ENCODE peak calls at places on chromosomes 6 and 20, in nine cellular contexts. L is esophagus squamous epithelium, I is right lobe of liver, A is breast epithelium, Z is ovary, W is transverse colon, S is A549, V is prostate gland, E is HCT116. Y is an unnamed sample.

GRCh38 chr20:23005761-23006160 is 29.4 kb upstream of the SSTR4 start:
- DNase-seq in L (no peak), I (no peak), A (no peak), Z (no peak), W (no peak), S (no peak), V (no peak), E (no peak), Y (no peak)

GRCh38 chr20:54044156-54044555 is 26.2 kb downstream of the BCAS1 start:
- DNase-seq in L (no peak), I (no peak), A (no peak), Z (no peak), W (no peak), S (no peak), V (no peak), E (no peak), Y (no peak)

GRCh38 chr6:128724738-128725137 is 158.2 kb upstream of the LAMA2 start:
- DNase-seq in L (no peak), I (no peak), A (no peak), Z (no peak), W (no peak), S (no peak), V (no peak), E (no peak), Y (no peak)

GRCh38 chr20:20237093-20237959 is 130.6 kb upstream of the INSM1 start:
- DNase-seq in L (no peak), I (no peak), A (no peak), Z (no peak), W (peak; percentile 46), S (peak; percentile 76), V (peak; percentile 30), E (peak; percentile 28), Y (no peak)

GRCh38 chr6:30864325-30864724 is 20.0 kb upstream of the DDR1 start:
- DNase-seq in L (no peak), I (no peak), A (no peak), Z (no peak), W (no peak), S (no peak), V (no peak), E (no peak), Y (no peak)

GRCh38 chr6:52672422-52673025 is 1.6 kb downstream of the TMEM14A start:
- DNase-seq in L (no peak), I (no peak), A (no peak), Z (no peak), W (no peak), S (peak; percentile 19), V (no peak), E (peak; percentile 52), Y (no peak)

GRCh38 chr20:56350842-56351241 is 7.9 kb upstream of the FAM210B start:
- DNase-seq in L (no peak), I (no peak), A (no peak), Z (no peak), W (no peak), S (no peak), V (no peak), E (no peak), Y (no peak)

GRCh38 chr6:112744827-112745226 is 397.7 kb downstream of the RFPL4B start:
- DNase-seq in L (no peak), I (no peak), A (no peak), Z (no peak), W (no peak), S (no peak), V (no peak), E (no peak), Y (no peak)

GRCh38 chr20:62964700-62965099 is 12.2 kb downstream of the SLC17A9 start:
- DNase-seq in L (no peak), I (peak; percentile 36), A (no peak), Z (no peak), W (no peak), S (no peak), V (no peak), E (no peak), Y (no peak)

GRCh38 chr20:44110816-44111568 is 76.0 kb downstream of the JPH2 start:
- DNase-seq in L (no peak), I (no peak), A (no peak), Z (no peak), W (no peak), S (no peak), V (no peak), E (no peak), Y (no peak)

GRCh38 chr6:105769987-105770386 is 316.1 kb upstream of the PRDM1 start:
- DNase-seq in L (no peak), I (no peak), A (no peak), Z (no peak), W (no peak), S (no peak), V (no peak), E (peak; percentile 86), Y (no peak)

GRCh38 chr6:161117329-161117707 is 125.7 kb downstream of the MAP3K4 start:
- DNase-seq in L (no peak), I (no peak), A (no peak), Z (no peak), W (no peak), S (no peak), V (no peak), E (no peak), Y (no peak)

GRCh38 chr6:169490409-169490708 is 211.5 kb downstream of the WDR27 start:
- DNase-seq in L (no peak), I (no peak), A (no peak), Z (no peak), W (no peak), S (no peak), V (no peak), E (no peak), Y (no peak)

GRCh38 chr6:144335315-144335861 is 50.3 kb downstream of the UTRN start:
- DNase-seq in L (no peak), I (no peak), A (no peak), Z (no peak), W (no peak), S (no peak), V (no peak), E (no peak), Y (no peak)

GRCh38 chr20:52269327-52269726 is 77.7 kb upstream of the ZFP64 start:
- DNase-seq in L (no peak), I (no peak), A (no peak), Z (no peak), W (no peak), S (no peak), V (no peak), E (no peak), Y (no peak)

GRCh38 chr6:154993710-154994109 is 1.4 kb upstream of the TIAM2 start:
- DNase-seq in L (no peak), I (no peak), A (no peak), Z (no peak), W (no peak), S (no peak), V (no peak), E (no peak), Y (no peak)

GRCh38 chr6:112691289-112691688 is 344.2 kb downstream of the RFPL4B start:
- DNase-seq in L (no peak), I (no peak), A (no peak), Z (no peak), W (no peak), S (peak; percentile 13), V (no peak), E (peak; percentile 10), Y (no peak)

GRCh38 chr6:161407581-161407980 is 133.7 kb upstream of the AGPAT4 start:
- DNase-seq in L (no peak), I (no peak), A (no peak), Z (no peak), W (no peak), S (no peak), V (no peak), E (no peak), Y (no peak)

GRCh38 chr20:63052571-63053429 is 46.0 kb upstream of the BHLHE23 start:
- DNase-seq in L (no peak), I (peak; percentile 27), A (peak; percentile 49), Z (no peak), W (no peak), S (no peak), V (no peak), E (no peak), Y (no peak)

GRCh38 chr6:90168693-90169131 is 127.9 kb downstream of the BACH2 start:
- DNase-seq in L (no peak), I (no peak), A (no peak), Z (no peak), W (no peak), S (no peak), V (no peak), E (no peak), Y (no peak)

GRCh38 chr6:34468378-34468892 is 2.6 kb downstream of the PACSIN1 start:
- DNase-seq in L (no peak), I (no peak), A (no peak), Z (no peak), W (peak; percentile 40), S (no peak), V (no peak), E (no peak), Y (no peak)

GRCh38 chr20:58378704-58379103 is 10.3 kb upstream of the VAPB start:
- DNase-seq in L (no peak), I (no peak), A (no peak), Z (no peak), W (no peak), S (no peak), V (no peak), E (no peak), Y (no peak)
- TF ChIP-seq CTCF in L (no peak), I (no peak), A (no peak), Z (no peak), W (no peak), S (no peak), V (no peak), E (no peak), Y (no peak)

DNA sequence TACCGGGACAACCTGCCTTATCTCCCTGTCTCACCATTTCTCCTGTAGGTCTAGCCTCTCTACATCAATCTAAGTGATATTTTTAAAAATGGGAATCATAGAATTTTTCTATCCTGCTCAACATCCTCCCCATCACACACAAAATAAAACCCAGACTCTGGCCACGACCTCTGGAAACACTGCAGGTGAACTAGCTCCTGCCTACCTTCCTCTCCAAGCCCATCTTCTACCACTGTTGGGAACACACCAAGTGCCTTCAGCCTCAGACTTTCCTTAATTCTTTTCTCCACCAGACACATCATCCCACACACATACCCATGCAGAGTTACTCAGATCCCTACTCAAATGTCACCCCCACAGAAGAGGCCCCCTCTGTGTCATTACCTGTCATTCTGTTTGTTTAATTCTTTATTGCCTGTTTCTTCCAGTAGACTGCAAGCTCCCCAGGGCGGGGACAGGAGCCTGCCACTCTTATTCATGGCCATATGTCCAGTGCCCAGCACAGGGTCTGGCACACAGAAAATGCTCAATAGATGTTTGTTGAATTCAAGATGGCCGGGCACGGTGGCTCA is 9.7 kb upstream of the PLTP start:
- DNase-seq in L (no peak), I (no peak), A (no peak), Z (no peak), W (no peak), S (no peak), V (no peak), E (no peak), Y (no peak)
- H3K4me3 ChIP-seq in L (no peak overlapping the region), I (no peak overlapping the region), A (no peak overlapping the region), Z (no peak overlapping the region), W (no peak overlapping the region), S (no peak overlapping the region), V (no peak overlapping the region), E (no peak overlapping the region), Y (no peak overlapping the region)

GRCh38 chr6:43228951-43229802 is at the start of gene DNPH1:
- DNase-seq in L (no peak), I (peak; percentile 85), A (peak; percentile 75), Z (peak; percentile 80), W (peak; percentile 82), S (peak; percentile 53), V (peak; percentile 66), E (peak; percentile 48), Y (peak; percentile 95)
- TF ChIP-seq POLR2A in L (peak; percentile 31), I (peak; percentile 52), A (no peak), Z (peak; percentile 33), W (peak; percentile 21), S (peak; percentile 61), V (peak; percentile 34), E (no peak), Y (no peak)

GRCh38 chr6:107612762-107613415 is 123.0 kb downstream of the SOBP start:
- DNase-seq in L (no peak), I (no peak), A (no peak), Z (peak; percentile 40), W (no peak), S (no peak), V (no peak), E (no peak), Y (no peak)
- TF ChIP-seq CTCF in L (no peak), I (no peak), A (no peak), Z (no peak), W (no peak), S (no peak), V (no peak), E (no peak), Y (no peak)

Y was measured in lower leg skin.